ENCODE peak calls at places on chromosomes 12 and 14, in five cellular contexts. Q, C, N, A and U are unnamed samples. For H3K4me1, the result is how much of the 10 kb centered on the place peaks cover.

GRCh38 chr14:102427642-102428041 is 64.9 kb downstream of the TECPR2 start:
- DNase-seq in Q (no peak), C (no peak), N (no peak), A (no peak), U (no peak)

GRCh38 chr12:56208014-56208413 is 13.7 kb downstream of the RNF41 start:
- DNase-seq in Q (no peak), C (no peak), N (no peak), A (no peak), U (no peak)

GRCh38 chr12:30003321-30003720 is 219.6 kb upstream of the TMTC1 start:
- DNase-seq in Q (no peak), C (no peak), N (no peak), A (peak), U (no peak)

GRCh38 chr14:21300892-21301291 is 21.0 kb downstream of the RPGRIP1 start:
- DNase-seq in Q (peak), C (no peak), N (no peak), A (peak), U (no peak)

GRCh38 chr14:33081259-33081658 is 142.6 kb downstream of the NPAS3 start:
- DNase-seq in Q (no peak), C (no peak), N (no peak), A (no peak), U (no peak)

GRCh38 chr14:104238424-104239184 is 100.2 kb downstream of the KIF26A start:
- DNase-seq in Q (no peak), C (no peak), N (no peak), A (no peak), U (no peak)

GRCh38 chr14:106622200-106622745 is 1095.9 kb downstream of the TMEM121 start:
- DNase-seq in Q (no peak), C (no peak), N (no peak), A (no peak), U (no peak)

GRCh38 chr14:38931969-38932652 is 170.9 kb downstream of the SEC23A start:
- DNase-seq in Q (no peak), C (no peak), N (peak), A (no peak), U (peak)

GRCh38 chr14:29273513-29273912 is 506.9 kb downstream of the FOXG1 start:
- DNase-seq in Q (no peak), C (no peak), N (no peak), A (no peak), U (no peak)

GRCh38 chr12:86137936-86138335 is 118.3 kb downstream of the MGAT4C start:
- DNase-seq in Q (no peak), C (peak), N (peak), A (peak), U (no peak)

GRCh38 chr12:56084958-56085543 is 5.1 kb downstream of the ERBB3 start:
- DNase-seq in Q (peak), C (no peak), N (no peak), A (no peak), U (no peak)

GRCh38 chr12:90959538-90960139 is 4.7 kb upstream of the CCER1 start:
- DNase-seq in Q (peak), C (peak), N (peak), A (peak), U (peak)

GRCh38 chr12:67484788-67485480 is 163.6 kb upstream of the DYRK2 start:
- DNase-seq in Q (no peak), C (no peak), N (no peak), A (no peak), U (no peak)

GRCh38 chr14:66206554-66206953 is 279.6 kb upstream of the CCDC196 start:
- DNase-seq in Q (no peak), C (no peak), N (no peak), A (no peak), U (no peak)

GRCh38 chr12:3273409-3273853 is 196.3 kb downstream of the TSPAN9 start:
- DNase-seq in Q (no peak), C (peak), N (peak), A (peak), U (no peak)

GRCh38 chr14:59588136-59588535 is 11.5 kb upstream of the CCDC175 start:
- DNase-seq in Q (no peak), C (no peak), N (no peak), A (no peak), U (no peak)

GRCh38 chr12:62632521-62632920 is 165.9 kb downstream of the MON2 start:
- DNase-seq in Q (peak), C (no peak), N (no peak), A (peak), U (no peak)

GRCh38 chr12:7076493-7076892 is 15.8 kb downstream of the C1R start:
- DNase-seq in Q (no peak), C (no peak), N (no peak), A (no peak), U (no peak)

GRCh38 chr12:75428767-75429166 is 37.9 kb downstream of the GLIPR1L2 start:
- DNase-seq in Q (no peak), C (no peak), N (no peak), A (no peak), U (no peak)

GRCh38 chr12:5442251-5443006 is 10.5 kb downstream of the NTF3 start:
- DNase-seq in Q (peak), C (peak), N (peak), A (peak), U (no peak)

GRCh38 chr12:9760699-9761406 is at the start of gene CD69:
- DNase-seq in Q (peak), C (no peak), N (peak), A (no peak), U (no peak)

GRCh38 chr14:85159726-85160125 is 370.2 kb upstream of the FLRT2 start:
- DNase-seq in Q (no peak), C (no peak), N (no peak), A (no peak), U (no peak)

GRCh38 chr14:93748208-93749080 is 39.8 kb downstream of the PRIMA1 start:
- DNase-seq in Q (peak), C (no peak), N (no peak), A (no peak), U (no peak)

GRCh38 chr12:10540776-10541205 is 35.1 kb downstream of the EIF2S3B start:
- DNase-seq in Q (no peak), C (no peak), N (peak), A (peak), U (no peak)

GRCh38 chr12:100851637-100852036 is 57.1 kb downstream of the ANO4 start:
- DNase-seq in Q (no peak), C (no peak), N (no peak), A (no peak), U (no peak)

GRCh38 chr14:22793976-22794375 is 21.3 kb downstream of the SLC7A7 start:
- DNase-seq in Q (no peak), C (no peak), N (no peak), A (no peak), U (no peak)

GRCh38 chr12:64694130-64695078 is 64.8 kb downstream of the GNS start:
- DNase-seq in Q (no peak), C (no peak), N (no peak), A (no peak), U (no peak)

GRCh38 chr12:79690156-79690605 is 583 bp downstream of the PAWR start:
- DNase-seq in Q (peak), C (peak), N (no peak), A (no peak), U (no peak)

GRCh38 chr14:73785834-73786631 is 65.6 kb upstream of the PTGR2 start:
- DNase-seq in Q (peak), C (peak), N (peak), A (peak), U (no peak)

GRCh38 chr12:117328556-117329100 is 32.8 kb downstream of the NOS1 start:
- DNase-seq in Q (no peak), C (no peak), N (no peak), A (no peak), U (no peak)

GRCh38 chr14:88681755-88682494 is 110.8 kb downstream of the EML5 start:
- DNase-seq in Q (no peak), C (no peak), N (no peak), A (no peak), U (no peak)

GRCh38 chr14:81459912-81460311 is 59.8 kb upstream of the STON2 start:
- DNase-seq in Q (no peak), C (no peak), N (no peak), A (no peak), U (no peak)

GRCh38 chr14:102508774-102509743 is 517 bp downstream of the ANKRD9 start:
- DNase-seq in Q (no peak), C (peak), N (no peak), A (peak), U (no peak)

GRCh38 chr14:59811850-59812249 is 58.7 kb downstream of the RTN1 start:
- DNase-seq in Q (peak), C (no peak), N (no peak), A (no peak), U (no peak)

GRCh38 chr12:638948-639557 is 24.2 kb downstream of the NINJ2 start:
- DNase-seq in Q (no peak), C (no peak), N (no peak), A (no peak), U (no peak)
- H3K4me1 ChIP-seq in Q (under half), C (under half), N (under half), A (under half), U (under half)

GRCh38 chr14:24160499-24160849 is 591 bp upstream of the IRF9 start:
- DNase-seq in Q (no peak), C (no peak), N (no peak), A (no peak), U (no peak)
- H3K9ac ChIP-seq in Q (no peak), C (no peak), N (no peak), A (no peak), U (no peak)

DNA sequence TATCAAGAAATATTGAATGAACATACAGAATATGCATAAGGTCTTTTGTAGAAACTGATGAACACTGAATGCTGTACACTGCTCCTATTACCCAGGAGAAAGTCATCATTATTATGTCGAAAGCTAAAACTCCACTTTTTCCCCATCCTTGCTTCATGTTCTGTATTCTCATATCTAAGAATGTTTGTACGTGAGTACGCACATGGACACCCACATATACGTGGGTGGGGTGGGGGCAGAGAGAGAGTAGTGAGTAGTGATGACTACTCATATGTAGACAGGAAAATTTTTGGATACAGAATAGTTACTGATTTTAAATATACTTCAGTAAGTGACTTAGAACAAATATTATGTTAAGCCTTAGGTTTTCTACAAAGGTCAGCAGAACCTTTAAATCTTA is 75.1 kb downstream of the FERMT2 start:
- DNase-seq in Q (no peak), C (no peak), N (no peak), A (no peak), U (no peak)
- H3K4me1 ChIP-seq in Q (under half), C (under half), N (under half), A (under half), U (under half)

GRCh38 chr12:119868992-119869391 is 8.1 kb downstream of the CIT start:
- DNase-seq in Q (no peak), C (peak), N (peak), A (peak), U (no peak)

GRCh38 chr12:119870462-119870861 is 6.7 kb downstream of the CIT start:
- DNase-seq in Q (no peak), C (no peak), N (peak), A (peak), U (no peak)

GRCh38 chr12:119864591-119864990 is 12.5 kb downstream of the CIT start:
- DNase-seq in Q (no peak), C (no peak), N (no peak), A (no peak), U (no peak)

GRCh38 chr12:119869720-119870119 is 7.4 kb downstream of the CIT start:
- DNase-seq in Q (no peak), C (peak), N (peak), A (peak), U (no peak)
- H3K9ac ChIP-seq in Q (no peak), C (no peak), N (peak), A (no peak), U (no peak)

GRCh38 chr12:26843306-26843705 is 10.3 kb upstream of the ITPR2 start:
- DNase-seq in Q (no peak), C (no peak), N (no peak), A (no peak), U (no peak)

GRCh38 chr12:26838888-26839416 is 6.0 kb upstream of the ITPR2 start:
- DNase-seq in Q (no peak), C (no peak), N (no peak), A (no peak), U (no peak)

GRCh38 chr12:26845057-26845666 is 12.2 kb upstream of the ITPR2 start:
- DNase-seq in Q (peak), C (peak), N (peak), A (peak), U (peak)

GRCh38 chr12:26841085-26841484 is 8.1 kb upstream of the ITPR2 start:
- DNase-seq in Q (no peak), C (no peak), N (no peak), A (no peak), U (no peak)

DNA sequence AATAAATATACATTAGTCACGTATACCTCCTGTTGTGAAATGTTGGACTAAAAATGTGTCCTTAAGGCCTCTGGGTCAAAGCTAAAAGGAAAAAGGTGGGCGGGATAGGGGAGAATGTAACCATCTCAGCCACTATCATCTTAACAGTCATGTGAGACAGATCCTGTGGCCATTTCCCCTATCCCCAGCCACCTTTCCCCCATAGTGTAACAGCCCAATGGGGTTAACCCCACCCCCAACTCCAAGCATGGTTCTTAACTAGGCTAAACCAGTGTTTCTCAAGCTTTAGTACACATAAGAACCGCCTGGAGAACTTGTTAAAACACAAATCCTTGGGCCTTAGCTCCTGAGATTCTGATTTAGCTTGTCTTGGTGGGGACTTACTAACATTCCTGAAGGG is 6.6 kb upstream of the ITPR2 start:
- DNase-seq in Q (no peak), C (no peak), N (no peak), A (no peak), U (no peak)
- H3K4me1 ChIP-seq in Q (under half), C (under half), N (under half), A (under half), U (under half)

DNA sequence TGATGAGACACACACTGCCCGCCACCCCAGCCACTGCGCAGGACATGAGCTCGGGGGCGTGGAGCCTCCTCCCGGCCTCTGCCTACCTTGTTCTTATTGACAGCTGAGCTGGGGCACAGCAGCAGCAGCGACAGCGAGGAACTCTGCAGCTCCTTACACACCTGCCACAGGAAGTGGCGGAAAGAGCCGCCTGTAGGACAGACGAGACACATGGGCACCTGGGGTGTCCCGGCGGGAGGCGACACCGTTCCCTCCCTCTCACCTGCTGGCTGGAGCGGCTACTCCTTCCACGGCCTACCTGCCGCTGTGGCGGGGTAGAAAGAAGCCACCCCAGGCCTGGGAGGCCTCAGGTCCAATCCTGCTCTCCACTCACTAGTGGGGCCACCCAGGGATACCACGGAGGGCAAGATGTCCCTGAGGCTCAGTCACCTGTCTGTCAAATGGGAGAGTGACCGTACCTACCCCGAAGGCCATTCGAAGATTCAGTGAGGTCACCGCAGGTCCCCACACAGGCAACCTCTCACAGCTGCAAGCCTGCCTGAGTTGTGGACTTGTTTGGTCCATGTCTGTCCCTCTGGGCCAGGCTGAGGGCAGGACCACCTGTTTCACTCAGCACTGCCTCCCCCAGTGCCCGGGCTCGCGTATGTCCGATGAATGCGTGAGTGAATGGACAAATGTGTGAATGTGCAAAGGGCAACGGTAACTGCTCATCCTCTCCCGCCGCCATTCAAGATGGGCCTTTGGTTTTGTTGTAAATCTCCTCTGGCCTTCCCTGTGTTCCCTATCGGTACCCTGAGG is 42.6 kb downstream of the TRAFD1 start:
- DNase-seq in Q (no peak), C (no peak), N (no peak), A (no peak), U (no peak)
- H3K9ac ChIP-seq in Q (no peak), C (no peak), N (no peak), A (no peak), U (no peak)

DNA sequence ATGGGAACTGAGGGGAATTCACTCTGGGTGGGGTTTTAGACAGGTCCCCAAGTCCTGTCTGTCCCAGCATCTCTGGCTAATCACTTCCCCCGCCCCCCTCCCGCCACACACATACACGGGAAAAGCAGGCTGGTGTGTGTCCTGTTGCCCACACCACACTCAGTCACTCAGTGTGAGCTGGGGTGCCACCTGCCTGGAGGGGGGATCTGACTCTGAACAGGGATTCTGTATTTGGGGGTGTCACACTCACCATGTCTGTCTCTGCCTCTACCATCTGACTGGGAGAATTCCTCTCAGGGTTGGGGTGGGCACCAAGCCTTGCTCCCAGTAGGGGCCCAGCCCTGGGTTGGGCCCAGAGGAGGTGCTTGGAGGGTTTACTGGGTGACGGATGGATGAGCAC is 31.1 kb downstream of the SH2B3 start:
- DNase-seq in Q (no peak), C (no peak), N (no peak), A (no peak), U (no peak)
- H3K4me1 ChIP-seq in Q (under half), C (under half), N (under half), A (under half), U (under half)